ENCODE peak calls at places on chromosomes 5 and 9, in seven cellular contexts. One of them, this sample, is unnamed.

GRCh38 chr9:24036459-24036858 is 210.4 kb upstream of the ELAVL2 start:
- DNase-seq in activated gamma-delta T cell: no peak
- DNase-seq in GM13976: no peak
- DNase-seq in foreskin fibroblast: no peak
- DNase-seq in cardiac fibroblast: no peak
- DNase-seq in kidney epithelial cell: no peak
- DNase-seq in GM12878: no peak
- DNase-seq in this sample: no peak

GRCh38 chr5:177133845-177134652 is 476 bp downstream of the NSD1 start:
- DNase-seq in activated gamma-delta T cell: peak
- DNase-seq in GM13976: peak
- DNase-seq in foreskin fibroblast: peak
- DNase-seq in cardiac fibroblast: peak
- DNase-seq in kidney epithelial cell: no peak
- DNase-seq in GM12878: no peak
- DNase-seq in this sample: peak

GRCh38 chr5:149759986-149760699 is 30.0 kb downstream of the PPARGC1B start:
- DNase-seq in activated gamma-delta T cell: no peak
- DNase-seq in GM13976: no peak
- DNase-seq in foreskin fibroblast: no peak
- DNase-seq in cardiac fibroblast: no peak
- DNase-seq in kidney epithelial cell: no peak
- DNase-seq in GM12878: no peak
- DNase-seq in this sample: no peak

GRCh38 chr9:83933804-83934203 is 12.6 kb upstream of the KIF27 start:
- DNase-seq in activated gamma-delta T cell: no peak
- DNase-seq in GM13976: no peak
- DNase-seq in foreskin fibroblast: peak
- DNase-seq in cardiac fibroblast: peak
- DNase-seq in kidney epithelial cell: no peak
- DNase-seq in GM12878: no peak
- DNase-seq in this sample: no peak

GRCh38 chr5:120919017-120919416 is 454.9 kb downstream of the PRR16 start:
- DNase-seq in activated gamma-delta T cell: no peak
- DNase-seq in GM13976: no peak
- DNase-seq in foreskin fibroblast: peak
- DNase-seq in cardiac fibroblast: no peak
- DNase-seq in kidney epithelial cell: no peak
- DNase-seq in GM12878: no peak
- DNase-seq in this sample: no peak

GRCh38 chr5:43649256-43649655 is 46.3 kb downstream of the NNT start:
- DNase-seq in activated gamma-delta T cell: no peak
- DNase-seq in GM13976: no peak
- DNase-seq in foreskin fibroblast: peak
- DNase-seq in cardiac fibroblast: peak
- DNase-seq in kidney epithelial cell: no peak
- DNase-seq in GM12878: no peak
- DNase-seq in this sample: no peak

GRCh38 chr5:113190347-113190746 is 213.7 kb downstream of the DCP2 start:
- DNase-seq in activated gamma-delta T cell: no peak
- DNase-seq in GM13976: no peak
- DNase-seq in foreskin fibroblast: peak
- DNase-seq in cardiac fibroblast: peak
- DNase-seq in kidney epithelial cell: no peak
- DNase-seq in GM12878: no peak
- DNase-seq in this sample: no peak

GRCh38 chr5:154287136-154287535 is 96.6 kb downstream of the GALNT10 start:
- DNase-seq in activated gamma-delta T cell: no peak
- DNase-seq in GM13976: no peak
- DNase-seq in foreskin fibroblast: peak
- DNase-seq in cardiac fibroblast: peak
- DNase-seq in kidney epithelial cell: peak
- DNase-seq in GM12878: no peak
- DNase-seq in this sample: no peak

GRCh38 chr9:110030632-110031031 is 177.3 kb downstream of the C9orf152 start:
- DNase-seq in activated gamma-delta T cell: no peak
- DNase-seq in GM13976: no peak
- DNase-seq in foreskin fibroblast: peak
- DNase-seq in cardiac fibroblast: peak
- DNase-seq in kidney epithelial cell: no peak
- DNase-seq in GM12878: no peak
- DNase-seq in this sample: no peak

GRCh38 chr9:93115486-93115885 is 18.6 kb downstream of the NINJ1 start:
- DNase-seq in activated gamma-delta T cell: no peak
- DNase-seq in GM13976: no peak
- DNase-seq in foreskin fibroblast: no peak
- DNase-seq in cardiac fibroblast: no peak
- DNase-seq in kidney epithelial cell: no peak
- DNase-seq in GM12878: no peak
- DNase-seq in this sample: peak

This sample was measured in upper lobe of left lung.